ENCODE peak calls at places on chromosome 5, in ten cellular contexts. W is foreskin fibroblast; N is A172; G is nucleus accumbens; V is stimulated activated CD4-positive, alpha-beta T cell treated with anti-CD3 and anti-CD28 coated beads, Interleukin-12 subunit alpha, Interleukin-12 subunit beta, amount 100 ng/mL, for 48 hours; H is progenitor cell of endocrine pancreas; Z is HFF-Myc; B is fibroblast of villous mesenchyme; S is NCI-H146; Y is lower lobe of right lung. X is an unnamed sample.

GRCh38 chr5:31412324-31412723 is 119.6 kb downstream of the DROSHA start:
- DNase-seq in V (no peak), Y (no peak), N (no peak), W (no peak), B (peak; percentile 22), S (no peak), G (no peak), Z (no peak), H (no peak), X (no peak)

GRCh38 chr5:110625376-110625999 is 101.0 kb downstream of the TMEM232 start:
- DNase-seq in W (peak; percentile 7), N (peak; percentile 37), Z (no peak), H (no peak), Y (no peak), B (peak; percentile 52), G (no peak), V (no peak), S (peak; percentile 13), X (no peak)

GRCh38 chr5:2751592-2752021 is at the start of gene IRX2:
- DNase-seq in S (no peak), Z (peak; percentile 47), G (peak; percentile 24), Y (peak; percentile 93), V (no peak), W (peak; percentile 97), B (peak; percentile 53), N (no peak), H (peak; percentile 72), X (peak; percentile 92)

GRCh38 chr5:39547548-39548154 is 122.9 kb upstream of the DAB2 start:
- DNase-seq in V (no peak), W (peak; percentile 33), N (peak; percentile 63), B (peak; percentile 76), Y (no peak), G (no peak), H (no peak), Z (peak; percentile 57), S (peak; percentile 3), X (no peak)

GRCh38 chr5:128536229-128536860 is 1.7 kb downstream of the FBN2 start:
- DNase-seq in H (no peak), Y (no peak), N (no peak), B (peak; percentile 33), V (no peak), G (no peak), W (peak; percentile 16), S (no peak), Z (no peak), X (peak; percentile 43)

GRCh38 chr5:102754499-102755424 is at the start of gene PAM:
- DNase-seq in S (peak; percentile 84), V (peak; percentile 74), W (peak; percentile 81), N (peak; percentile 54), B (peak; percentile 69), H (peak; percentile 73), Y (peak; percentile 88), Z (peak; percentile 22), G (no peak), X (peak; percentile 79)

GRCh38 chr5:59360130-59360555 is 533.4 kb downstream of the PDE4D start:
- DNase-seq in H (no peak), N (no peak), V (no peak), G (no peak), Z (no peak), W (peak; percentile 11), S (no peak), B (peak; percentile 83), Y (no peak), X (no peak)

GRCh38 chr5:132250547-132250946 is 6.9 kb upstream of the PDLIM4 start:
- DNase-seq in V (no peak), W (no peak), S (no peak), Z (no peak), H (no peak), N (no peak), B (no peak), G (no peak), Y (no peak), X (no peak)

GRCh38 chr5:57366744-57367143 is 115.9 kb downstream of the ACTBL2 start:
- DNase-seq in N (peak; percentile 89), B (peak; percentile 30), V (no peak), H (no peak), G (no peak), Y (no peak), W (peak; percentile 21), Z (no peak), S (no peak), X (no peak)

GRCh38 chr5:10451137-10451824 is 9.6 kb downstream of the ROPN1L start:
- DNase-seq in B (no peak), S (no peak), Y (no peak), G (no peak), V (no peak), N (no peak), W (no peak), Z (no peak), H (no peak), X (no peak)

GRCh38 chr5:154542581-154542980 is 64.6 kb upstream of the HAND1 start:
- DNase-seq in H (no peak), W (no peak), Y (no peak), Z (no peak), N (peak; percentile 36), S (no peak), V (no peak), B (no peak), G (no peak), X (no peak)

GRCh38 chr5:66989286-66989685 is 207.3 kb downstream of the CD180 start:
- DNase-seq in S (no peak), N (peak; percentile 47), W (no peak), V (no peak), B (no peak), H (no peak), Z (no peak), G (no peak), Y (no peak), X (no peak)

GRCh38 chr5:14445581-14446290 is 135.9 kb upstream of the OTULINL start:
- DNase-seq in G (peak; percentile 17), W (peak; percentile 64), Y (no peak), N (peak; percentile 88), V (no peak), Z (no peak), H (no peak), B (peak; percentile 61), S (peak; percentile 85), X (peak; percentile 56)

GRCh38 chr5:56259002-56259511 is 25.9 kb upstream of the ANKRD55 start:
- DNase-seq in G (no peak), W (peak; percentile 87), Y (no peak), B (peak; percentile 93), Z (peak; percentile 43), V (no peak), N (peak; percentile 86), H (no peak), S (no peak), X (no peak)

GRCh38 chr5:75992677-75993582 is 90.3 kb upstream of the SV2C start:
- DNase-seq in Y (no peak), N (no peak), H (no peak), B (no peak), Z (no peak), W (no peak), V (no peak), S (no peak), G (no peak), X (no peak)

GRCh38 chr5:154388842-154389241 is 57.0 kb upstream of the SAP30L start:
- DNase-seq in S (no peak), B (no peak), Y (no peak), Z (no peak), V (no peak), N (no peak), H (no peak), W (no peak), G (no peak), X (no peak)

GRCh38 chr5:64690417-64691151 is at the start of gene SHISAL2B:
- DNase-seq in Z (no peak), Y (peak; percentile 43), S (peak; percentile 89), H (peak; percentile 36), N (no peak), W (peak; percentile 4), V (no peak), G (no peak), B (peak; percentile 9), X (peak; percentile 68)

GRCh38 chr5:167451091-167451490 is 840.4 kb upstream of the WWC1 start:
- DNase-seq in N (no peak), B (no peak), Z (peak; percentile 20), V (no peak), H (no peak), G (no peak), Y (no peak), W (peak; percentile 16), S (no peak), X (no peak)

GRCh38 chr5:141382469-141383294 is at the start of gene PCDHGA7:
- DNase-seq in V (no peak), N (no peak), Z (no peak), B (peak; percentile 54), H (no peak), G (no peak), S (no peak), W (peak; percentile 46), Y (no peak), X (no peak)

GRCh38 chr5:39148983-39149534 is 70.3 kb downstream of the FYB1 start:
- DNase-seq in B (peak; percentile 32), Z (no peak), S (no peak), Y (no peak), G (no peak), V (no peak), H (no peak), N (no peak), W (no peak), X (no peak)

GRCh38 chr5:177124486-177124991 is 9.0 kb upstream of the NSD1 start:
- DNase-seq in W (no peak), Y (no peak), V (no peak), S (no peak), Z (no peak), B (no peak), G (no peak), H (no peak), N (no peak), X (peak; percentile 55)

GRCh38 chr5:74316064-74316586 is 324.4 kb downstream of the ENC1 start:
- DNase-seq in W (peak; percentile 92), Y (no peak), H (no peak), B (peak; percentile 78), V (peak; percentile 14), S (peak; percentile 75), Z (peak; percentile 77), G (no peak), N (peak; percentile 98), X (no peak)

GRCh38 chr5:92991681-92992472 is 589.1 kb downstream of the NR2F1-AS1 start:
- DNase-seq in W (no peak), Z (no peak), N (peak; percentile 13), H (no peak), S (peak; percentile 73), B (peak; percentile 25), G (no peak), Y (no peak), V (no peak), X (no peak)

GRCh38 chr5:138180183-138180782 is 1.4 kb downstream of the KIF20A start:
- DNase-seq in W (peak; percentile 48), Z (peak; percentile 54), V (no peak), B (peak; percentile 63), G (no peak), H (no peak), S (peak; percentile 49), Y (no peak), N (peak; percentile 81), X (no peak)

GRCh38 chr5:73486119-73486899 is 11.9 kb upstream of the BTF3 start:
- DNase-seq in W (no peak), N (no peak), Y (no peak), Z (no peak), V (no peak), G (no peak), S (no peak), H (no peak), B (no peak), X (no peak)

GRCh38 chr5:78594946-78595921 is 53.3 kb downstream of the LHFPL2 start:
- DNase-seq in B (peak; percentile 99), V (no peak), W (peak; percentile 93), Y (no peak), S (no peak), H (no peak), N (peak; percentile 97), Z (peak; percentile 96), G (no peak), X (no peak)

GRCh38 chr5:161098516-161098915 is 246.5 kb upstream of the ATP10B start:
- DNase-seq in S (no peak), Y (no peak), W (no peak), N (no peak), G (no peak), B (no peak), H (no peak), Z (no peak), V (no peak), X (no peak)

GRCh38 chr5:180306796-180307195 is 14.9 kb upstream of the MAPK9 start:
- DNase-seq in S (no peak), Y (no peak), V (no peak), W (no peak), Z (no peak), H (no peak), B (no peak), G (no peak), N (no peak), X (no peak)

X was measured in WTC11.